ENCODE peak calls at places on chromosomes 6 and 20, in ten cellular contexts. Q is right cardiac atrium, Y is colonic mucosa, G is aorta, C is PC-9, E is breast epithelium, S is psoas muscle, L is endodermal cell, T is osteoblast, V is tibial nerve. W is an unnamed sample.
A peak's percentile ranks its signal among the peaks of the same experiment; 100 is the strongest.

GRCh38 chr6:49052901-49053300 is 410.2 kb downstream of the MMUT start:
- DNase-seq in T (no peak), Q (no peak), C (no peak), G (no peak), Y (no peak), S (no peak), L (no peak), V (no peak), E (no peak), W (no peak)

GRCh38 chr20:20038586-20038985 is 13.7 kb downstream of the CRNKL1 start:
- DNase-seq in C (no peak), Q (no peak), L (no peak), V (no peak), E (no peak), T (no peak), Y (no peak), S (no peak), G (no peak), W (no peak)

GRCh38 chr6:79267128-79267527 is 32.6 kb upstream of the HMGN3 start:
- DNase-seq in C (no peak), V (no peak), L (no peak), G (no peak), Q (no peak), S (no peak), Y (no peak), T (no peak), E (no peak), W (no peak)

GRCh38 chr6:106223300-106223930 is 102.1 kb downstream of the ATG5 start:
- DNase-seq in Y (peak; percentile 79), L (peak; percentile 71), E (no peak), Q (peak; percentile 27), T (no peak), C (peak; percentile 63), G (peak; percentile 56), V (no peak), S (no peak), W (no peak)

GRCh38 chr6:54847799-54848597 is 1.4 kb downstream of the FAM83B start:
- DNase-seq in L (peak; percentile 49), E (no peak), Y (peak; percentile 52), T (peak; percentile 89), V (no peak), S (no peak), Q (no peak), G (no peak), C (peak; percentile 84), W (no peak)

GRCh38 chr6:162726997-162727346 is 594 bp downstream of the PRKN start:
- DNase-seq in Q (no peak), Y (peak; percentile 23), T (no peak), G (no peak), C (no peak), E (no peak), V (no peak), S (no peak), L (no peak), W (no peak)

GRCh38 chr6:126797981-126798380 is 320.5 kb upstream of the RSPO3 start:
- DNase-seq in Q (no peak), Y (no peak), E (no peak), V (no peak), G (no peak), C (no peak), S (no peak), L (no peak), T (peak; percentile 21), W (no peak)

GRCh38 chr20:16580127-16580526 is 6.9 kb upstream of the KIF16B start:
- DNase-seq in L (no peak), Y (peak; percentile 40), V (no peak), C (peak; percentile 85), T (peak; percentile 64), E (no peak), Q (no peak), G (no peak), S (peak; percentile 58), W (no peak)

GRCh38 chr6:11428895-11429294 is 108.7 kb upstream of the TMEM170B start:
- DNase-seq in V (no peak), Y (no peak), S (no peak), Q (no peak), L (peak; percentile 78), T (peak; percentile 60), E (no peak), G (no peak), C (peak; percentile 89), W (no peak)

GRCh38 chr20:36004045-36004444 is 35.7 kb downstream of the CNBD2 start:
- DNase-seq in C (no peak), Q (no peak), Y (no peak), G (no peak), L (no peak), T (no peak), V (no peak), S (no peak), E (no peak), W (no peak)

GRCh38 chr20:4153251-4153650 is 137.9 kb upstream of the RNF24 start:
- DNase-seq in C (no peak), V (no peak), Q (no peak), T (peak; percentile 90), L (no peak), Y (peak; percentile 73), E (peak; percentile 49), G (no peak), S (no peak), W (no peak)

GRCh38 chr20:4156411-4156810 is 141.1 kb upstream of the RNF24 start:
- DNase-seq in E (no peak), C (peak; percentile 62), G (no peak), Q (no peak), Y (peak; percentile 74), L (no peak), T (peak; percentile 23), V (no peak), S (no peak), W (no peak)

GRCh38 chr20:4153661-4154238 is 138.4 kb upstream of the RNF24 start:
- DNase-seq in V (no peak), T (peak; percentile 63), S (no peak), Y (no peak), L (no peak), Q (no peak), E (no peak), C (no peak), G (no peak), W (no peak)

GRCh38 chr20:4155953-4156352 is 140.6 kb upstream of the RNF24 start:
- DNase-seq in Q (no peak), V (no peak), T (peak; percentile 18), L (no peak), E (no peak), Y (no peak), G (no peak), S (no peak), C (no peak), W (no peak)

DNA sequence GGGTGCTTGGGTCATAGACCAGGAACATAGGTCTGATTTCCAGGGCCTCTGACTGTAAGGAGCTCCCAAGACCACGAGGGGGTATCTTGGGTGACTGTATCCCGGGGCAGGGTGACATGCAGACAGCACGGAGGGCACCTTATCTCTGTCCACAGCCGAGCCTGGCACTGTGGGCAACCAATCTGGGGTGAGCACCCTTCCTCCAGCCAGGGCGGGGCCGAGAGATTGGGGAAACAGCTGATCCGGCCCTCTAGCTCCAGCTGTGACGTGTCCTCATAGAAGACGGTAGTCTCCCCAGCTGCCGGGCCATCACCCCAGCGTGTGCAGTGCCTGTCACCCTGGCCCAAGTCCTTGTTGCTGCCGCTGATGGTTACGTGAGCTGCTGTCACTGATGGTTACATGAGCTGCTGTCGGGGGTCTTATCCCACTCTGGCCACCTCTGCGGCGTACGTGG is 139.6 kb upstream of the RNF24 start:
- DNase-seq in E (no peak), C (no peak), S (no peak), Q (peak; percentile 57), Y (no peak), T (peak; percentile 41), L (no peak), V (no peak), G (peak; percentile 66), W (peak; percentile 60)
- H3K4me1 ChIP-seq in E (no peaks in the 10 kb centered on the region), C (peaks cover 46% of the 10 kb centered on the region), S (no peaks in the 10 kb centered on the region), Q (peaks cover 4% of the 10 kb centered on the region), Y (no peaks in the 10 kb centered on the region), T (peaks cover 36% of the 10 kb centered on the region), L (no peaks in the 10 kb centered on the region), V (peaks cover 14% of the 10 kb centered on the region), G (no peaks in the 10 kb centered on the region), W (no peaks in the 10 kb centered on the region)

DNA sequence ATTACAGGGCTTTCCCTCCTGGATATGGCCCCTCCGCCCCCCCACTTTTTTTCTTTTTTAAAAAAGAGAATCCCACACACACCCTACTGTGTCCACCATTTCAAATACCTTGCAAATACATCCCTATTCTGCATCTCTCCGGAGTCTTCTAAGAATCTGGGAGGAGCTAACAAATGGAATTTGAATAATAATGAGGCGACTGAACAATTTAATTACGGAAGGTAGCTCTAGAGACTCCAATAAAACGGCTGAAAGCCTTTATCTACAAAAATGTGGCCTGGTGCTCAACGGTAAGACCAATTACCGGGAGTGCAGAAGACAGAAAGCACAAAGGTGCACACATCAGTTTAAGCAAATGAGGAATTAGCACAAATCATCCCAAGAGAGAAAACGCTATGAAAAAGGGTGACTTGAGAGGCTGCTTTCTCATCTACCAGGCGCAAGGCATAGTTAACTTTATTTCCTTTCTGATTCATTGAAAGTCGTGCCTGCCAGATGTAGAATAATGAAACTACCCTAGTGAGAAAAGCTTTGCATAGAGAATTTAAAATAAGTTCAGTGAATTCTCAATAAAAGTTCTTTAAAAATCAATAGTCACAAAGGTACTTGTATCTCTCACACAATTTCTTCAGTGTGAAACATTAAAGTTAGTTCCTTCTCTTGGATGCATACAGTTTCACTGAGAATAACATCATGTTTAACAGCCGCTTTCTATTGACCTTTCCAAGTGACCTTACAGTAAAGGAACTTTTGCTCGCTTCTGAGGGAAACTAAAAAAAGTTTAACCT is 1.6 kb downstream of the RRAGD start:
- DNase-seq in T (peak; percentile 86), G (no peak), L (no peak), C (no peak), E (no peak), Q (no peak), Y (no peak), V (no peak), S (no peak), W (no peak)
- H3K27me3 ChIP-seq in T (peaks cover 62% of the 10 kb centered on the region), G (no peaks in the 10 kb centered on the region), L (peaks cover 100% of the 10 kb centered on the region), C (peaks cover 15% of the 10 kb centered on the region), E (no peaks in the 10 kb centered on the region), Q (no peaks in the 10 kb centered on the region), Y (no peaks in the 10 kb centered on the region), V (no peaks in the 10 kb centered on the region), S (no peaks in the 10 kb centered on the region), W (no peaks in the 10 kb centered on the region)

GRCh38 chr6:143673638-143674037 is 4.1 kb upstream of the PHACTR2 start:
- DNase-seq in T (no peak), V (no peak), G (no peak), L (peak; percentile 79), C (peak; percentile 96), S (no peak), E (no peak), Q (no peak), Y (peak; percentile 53), W (no peak)
- H3K27ac ChIP-seq in T (peak overlapping the region; percentile 70), V (no peak overlapping the region), G (peak overlapping the region; percentile 71), L (no peak overlapping the region), C (peak overlapping the region; percentile 92), S (no peak overlapping the region), E (no peak overlapping the region), Q (no peak overlapping the region), Y (no peak overlapping the region), W (no peak overlapping the region)

GRCh38 chr6:26055670-26056582 is 31.3 kb upstream of the HFE start:
- DNase-seq in S (peak; percentile 95), C (peak; percentile 68), T (peak; percentile 91), E (peak; percentile 94), V (peak; percentile 91), G (peak; percentile 95), Y (peak; percentile 95), Q (peak; percentile 89), L (peak; percentile 96), W (peak; percentile 94)
- H3K4me1 ChIP-seq in S (peaks cover 7% of the 10 kb centered on the region), C (peaks cover 26% of the 10 kb centered on the region), T (peaks cover 16% of the 10 kb centered on the region), E (no peaks in the 10 kb centered on the region), V (peaks cover 7% of the 10 kb centered on the region), G (no peaks in the 10 kb centered on the region), Y (peaks cover 5% of the 10 kb centered on the region), Q (no peaks in the 10 kb centered on the region), L (peaks cover 12% of the 10 kb centered on the region), W (no peaks in the 10 kb centered on the region)

W was measured in right lobe of liver.